ENCODE peak calls at places on chromosomes 12 and 14, in four cellular contexts. T, S, F and C are unnamed samples.

GRCh38 chr12:60278209-60278608 is 682.4 kb downstream of the SLC16A7 start:
- DNase-seq in T (peak; percentile 35), S (no peak), F (no peak), C (no peak)

GRCh38 chr12:70365648-70366518 is at the start of gene KCNMB4:
- DNase-seq in T (peak; percentile 95), S (peak; percentile 75), F (peak; percentile 10), C (peak; percentile 97)

GRCh38 chr14:93295541-93296220 is 37.2 kb downstream of the BTBD7 start:
- DNase-seq in T (no peak), S (no peak), F (no peak), C (no peak)

GRCh38 chr12:52130695-52131094 is 51.2 kb downstream of the SMIM41 start:
- DNase-seq in T (no peak), S (no peak), F (no peak), C (no peak)

GRCh38 chr14:95486875-95487668 is 29.4 kb downstream of the SYNE3 start:
- DNase-seq in T (no peak), S (no peak), F (no peak), C (no peak)

GRCh38 chr12:96882862-96883261 is 24.2 kb upstream of the NEDD1 start:
- DNase-seq in T (no peak), S (no peak), F (peak; percentile 94), C (no peak)

GRCh38 chr12:67747869-67748760 is 99.6 kb downstream of the DYRK2 start:
- DNase-seq in T (no peak), S (no peak), F (peak; percentile 72), C (no peak)

GRCh38 chr14:64963611-64964010 is 8.5 kb downstream of the RAB15 start:
- DNase-seq in T (no peak), S (no peak), F (no peak), C (no peak)

GRCh38 chr12:1697253-1697652 is 6.4 kb downstream of the ADIPOR2 start:
- DNase-seq in T (no peak), S (no peak), F (no peak), C (no peak)

GRCh38 chr12:31234955-31235867 is 90.7 kb downstream of the SINHCAF start:
- DNase-seq in T (peak; percentile 74), S (no peak), F (peak; percentile 31), C (peak; percentile 80)

GRCh38 chr12:19783547-19784444 is 344.5 kb downstream of the AEBP2 start:
- DNase-seq in T (no peak), S (no peak), F (no peak), C (peak; percentile 60)

GRCh38 chr12:10405294-10405693 is 4.3 kb downstream of the KLRC4 start:
- DNase-seq in T (no peak), S (no peak), F (no peak), C (no peak)

GRCh38 chr14:80231732-80232131 is 20.4 kb upstream of the DIO2 start:
- DNase-seq in T (no peak), S (no peak), F (no peak), C (no peak)

GRCh38 chr14:80237142-80237541 is 25.8 kb upstream of the DIO2 start:
- DNase-seq in T (no peak), S (no peak), F (no peak), C (no peak)

DNA sequence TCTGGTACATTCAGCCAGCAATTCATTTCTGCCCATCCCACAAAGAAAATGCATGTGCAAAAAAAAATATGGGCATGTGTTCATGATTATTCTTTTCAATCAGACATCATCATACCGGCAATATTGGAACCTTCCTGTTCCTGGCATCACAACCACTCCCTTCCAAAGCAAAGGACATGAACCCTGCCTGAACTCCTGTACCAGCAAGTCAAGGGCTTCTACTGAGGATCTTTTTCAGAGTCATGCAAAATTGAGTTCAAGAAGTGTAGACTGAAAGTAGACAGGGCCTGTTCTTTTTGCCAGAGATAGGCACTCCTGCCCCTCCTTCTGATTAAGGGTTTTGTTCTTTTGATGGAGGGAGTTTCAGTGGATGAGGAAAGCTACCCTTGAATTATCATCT is 22.2 kb upstream of the DIO2 start:
- DNase-seq in T (no peak), S (no peak), F (no peak), C (no peak)
- H4K5ac ChIP-seq in T (no peak overlapping the region), S (no peak overlapping the region), F (no peak overlapping the region), C (no peak overlapping the region)

GRCh38 chr14:58198086-58198485 is 1.9 kb upstream of the ACTR10 start:
- DNase-seq in T (no peak), S (no peak), F (no peak), C (no peak)

GRCh38 chr14:58199726-58200479 is at the start of gene ACTR10:
- DNase-seq in T (peak; percentile 83), S (peak; percentile 29), F (peak; percentile 56), C (peak; percentile 80)

GRCh38 chr14:58196198-58196597 is 3.8 kb upstream of the ACTR10 start:
- DNase-seq in T (no peak), S (no peak), F (no peak), C (no peak)

GRCh38 chr14:58200480-58200841 is 512 bp downstream of the ACTR10 start:
- DNase-seq in T (no peak), S (no peak), F (peak; percentile 0), C (no peak)
- H3K23ac ChIP-seq in T (peak overlapping the region; percentile 45), S (no peak overlapping the region), F (peak overlapping the region; percentile 54), C (no peak overlapping the region)

GRCh38 chr12:24600996-24601395 is 347.9 kb downstream of the BCAT1 start:
- DNase-seq in T (no peak), S (no peak), F (peak; percentile 92), C (no peak)
- H4K5ac ChIP-seq in T (no peak overlapping the region), S (no peak overlapping the region), F (no peak overlapping the region), C (no peak overlapping the region)

GRCh38 chr14:22875003-22875747 is 3.6 kb downstream of the LRP10 start:
- DNase-seq in T (no peak), S (no peak), F (no peak), C (no peak)
- H3K23ac ChIP-seq in T (no peak overlapping the region), S (no peak overlapping the region), F (no peak overlapping the region), C (no peak overlapping the region)

GRCh38 chr14:51082394-51082793 is 12.5 kb downstream of the TRIM9 start:
- DNase-seq in T (no peak), S (no peak), F (no peak), C (no peak)

GRCh38 chr14:51079489-51079888 is 15.4 kb downstream of the TRIM9 start:
- DNase-seq in T (no peak), S (no peak), F (no peak), C (no peak)

GRCh38 chr14:51080622-51081021 is 14.3 kb downstream of the TRIM9 start:
- DNase-seq in T (no peak), S (no peak), F (no peak), C (no peak)

GRCh38 chr14:51081209-51081608 is 13.7 kb downstream of the TRIM9 start:
- DNase-seq in T (no peak), S (no peak), F (no peak), C (no peak)

DNA sequence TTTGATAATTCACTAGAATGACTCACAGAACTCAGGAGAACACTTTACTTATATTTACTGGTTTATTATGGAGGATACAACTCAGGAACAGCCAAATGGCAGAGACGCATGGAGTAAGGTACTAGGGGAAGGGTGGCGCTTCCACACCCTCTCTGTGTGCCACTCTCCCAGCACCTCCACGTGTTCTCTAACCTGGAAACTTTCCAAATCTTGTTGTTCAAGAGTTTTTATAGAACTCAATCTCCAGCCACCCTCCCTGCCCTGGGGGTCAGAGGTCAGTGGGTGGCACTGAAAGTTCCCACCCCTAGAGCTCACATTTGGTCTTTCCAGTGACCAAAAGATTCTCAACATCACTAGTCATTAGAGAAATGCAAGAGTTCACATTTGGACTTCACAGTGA is 13.2 kb downstream of the TRIM9 start:
- DNase-seq in T (no peak), S (no peak), F (no peak), C (no peak)
- H4K5ac ChIP-seq in T (no peak overlapping the region), S (no peak overlapping the region), F (no peak overlapping the region), C (no peak overlapping the region)

GRCh38 chr12:88503344-88503743 is 76.9 kb downstream of the KITLG start:
- DNase-seq in T (peak; percentile 10), S (no peak), F (no peak), C (no peak)
- H3K23ac ChIP-seq in T (no peak overlapping the region), S (no peak overlapping the region), F (no peak overlapping the region), C (no peak overlapping the region)

DNA sequence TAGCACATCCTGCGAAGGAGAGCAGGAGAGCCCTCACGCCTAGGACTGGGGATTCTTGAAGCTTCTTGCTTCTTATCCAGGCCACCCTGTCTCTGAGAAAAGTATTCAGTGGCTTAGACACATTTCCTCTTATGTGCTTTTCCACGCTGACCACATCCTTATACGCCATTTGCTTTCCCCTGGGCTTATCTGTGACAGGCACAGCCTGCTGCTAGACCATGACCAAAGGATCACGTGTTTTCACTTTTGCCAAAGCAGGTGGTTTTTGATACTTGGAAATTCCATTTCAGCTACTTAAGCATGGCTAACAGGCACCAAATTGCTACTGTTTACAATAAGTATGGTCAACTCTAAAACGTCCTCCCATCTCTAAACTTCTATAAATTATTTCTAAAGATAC is 587.5 kb downstream of the AACS start:
- DNase-seq in T (no peak), S (no peak), F (no peak), C (no peak)
- H4K5ac ChIP-seq in T (no peak overlapping the region), S (no peak overlapping the region), F (no peak overlapping the region), C (no peak overlapping the region)

GRCh38 chr12:75378354-75378753 is 12.5 kb upstream of the GLIPR1L2 start:
- DNase-seq in T (no peak), S (no peak), F (peak; percentile 68), C (no peak)
- H3K23ac ChIP-seq in T (no peak overlapping the region), S (no peak overlapping the region), F (no peak overlapping the region), C (no peak overlapping the region)

DNA sequence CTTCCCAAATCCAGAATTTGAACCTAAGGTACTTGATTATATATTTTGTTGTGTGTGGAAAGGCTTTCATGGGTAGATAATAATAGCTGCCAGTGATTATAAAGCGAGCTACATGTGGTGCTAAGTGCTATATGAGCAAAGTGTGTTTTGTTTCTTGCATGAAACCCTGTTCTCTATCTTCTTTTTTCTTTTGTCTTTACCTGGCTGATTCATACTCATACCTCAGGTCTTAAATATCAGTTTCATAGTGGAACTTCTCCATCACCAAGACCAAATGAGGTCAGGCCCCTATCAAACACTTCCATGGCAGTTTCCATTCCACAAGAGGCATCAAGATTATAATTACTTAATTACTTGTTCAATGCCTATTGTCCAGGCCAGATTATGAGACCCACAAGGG is 6.9 kb downstream of the MAP3K9 start:
- DNase-seq in T (no peak), S (no peak), F (no peak), C (no peak)
- H4K5ac ChIP-seq in T (no peak overlapping the region), S (no peak overlapping the region), F (no peak overlapping the region), C (no peak overlapping the region)